ENCODE peak calls at places on chromosomes 5 and 9, in six cellular contexts. I is fibroblast of gingiva, V is NCI-H1417, L is AG10803, K is NCI-H460, R is cardiac muscle cell. F is an unnamed sample.
A peak's percentile ranks its signal among the peaks of the same experiment; 100 is the strongest.

GRCh38 chr5:13745508-13745907 is 199.0 kb downstream of the DNAH5 start:
- DNase-seq in L (peak; percentile 60), R (no peak), K (peak; percentile 50), V (no peak), I (peak; percentile 24), F (peak; percentile 30)

GRCh38 chr9:93270976-93271375 is 87.0 kb downstream of the WNK2 start:
- DNase-seq in I (no peak), K (no peak), L (no peak), V (no peak), R (no peak), F (no peak)

GRCh38 chr5:149719666-149720065 is 10.4 kb upstream of the PPARGC1B start:
- DNase-seq in V (peak; percentile 3), K (no peak), R (peak; percentile 51), I (no peak), L (no peak), F (no peak)

GRCh38 chr5:146047396-146047795 is 58.0 kb downstream of the PLAC8L1 start:
- DNase-seq in V (no peak), R (no peak), L (peak; percentile 5), I (no peak), K (no peak), F (no peak)

GRCh38 chr5:150512368-150512747 is 4.4 kb downstream of the NDST1 start:
- DNase-seq in I (peak; percentile 53), K (no peak), L (peak; percentile 58), V (no peak), R (no peak), F (no peak)

GRCh38 chr5:150931368-150931965 is 26.7 kb upstream of the ZNF300 start:
- DNase-seq in L (no peak), R (no peak), I (no peak), V (no peak), K (no peak), F (peak; percentile 5)

GRCh38 chr9:136650648-136651047 is 12.1 kb upstream of the EGFL7 start:
- DNase-seq in R (no peak), L (no peak), V (no peak), I (no peak), K (no peak), F (no peak)

GRCh38 chr9:116873441-116873840 is 186.3 kb downstream of the TRIM32 start:
- DNase-seq in K (no peak), V (no peak), I (no peak), R (no peak), L (no peak), F (no peak)

GRCh38 chr5:146722361-146722779 is 156.2 kb downstream of the PPP2R2B start:
- DNase-seq in K (no peak), V (no peak), I (no peak), R (no peak), L (no peak), F (peak; percentile 73)

GRCh38 chr5:170286532-170286931 is 11.0 kb downstream of the LCP2 start:
- DNase-seq in R (no peak), L (no peak), V (no peak), I (no peak), K (no peak), F (no peak)

GRCh38 chr9:126505697-126506346 is 107.9 kb upstream of the LMX1B start:
- DNase-seq in R (no peak), V (no peak), I (no peak), K (no peak), L (no peak), F (no peak)

GRCh38 chr5:2695200-2695891 is 56.1 kb downstream of the IRX2 start:
- DNase-seq in K (no peak), R (no peak), V (no peak), L (peak; percentile 1), I (no peak), F (no peak)

GRCh38 chr9:81557957-81558791 is 131.2 kb downstream of the TLE1 start:
- DNase-seq in L (peak; percentile 98), K (no peak), V (no peak), I (peak; percentile 98), R (no peak), F (peak; percentile 79)

GRCh38 chr9:114411452-114411851 is 23.7 kb upstream of the AKNA start:
- DNase-seq in V (no peak), K (no peak), R (no peak), I (no peak), L (no peak), F (no peak)

GRCh38 chr9:91207889-91208651 is 153.6 kb downstream of the AUH start:
- DNase-seq in I (peak; percentile 64), V (no peak), R (peak; percentile 23), L (peak; percentile 88), K (peak; percentile 9), F (peak; percentile 92)

GRCh38 chr5:23305055-23305454 is 202.4 kb upstream of the PRDM9 start:
- DNase-seq in I (no peak), R (no peak), L (no peak), K (no peak), V (no peak), F (no peak)

GRCh38 chr5:134534058-134534725 is 8.7 kb downstream of the JADE2 start:
- DNase-seq in I (no peak), V (no peak), R (no peak), K (no peak), L (no peak), F (no peak)

GRCh38 chr5:108747111-108748009 is at the start of gene FER:
- DNase-seq in V (no peak), L (peak; percentile 71), K (peak; percentile 41), I (peak; percentile 47), R (peak; percentile 44), F (peak; percentile 83)

GRCh38 chr5:50751064-50751657 is 84.7 kb downstream of the PARP8 start:
- DNase-seq in R (peak; percentile 72), K (peak; percentile 46), I (peak; percentile 48), V (peak; percentile 81), L (peak; percentile 60), F (peak; percentile 77)

GRCh38 chr5:171323806-171324632 is 15.0 kb downstream of the TLX3 start:
- DNase-seq in L (no peak), K (no peak), V (no peak), I (no peak), R (no peak), F (no peak)

GRCh38 chr5:167511276-167511675 is 780.2 kb upstream of the WWC1 start:
- DNase-seq in K (no peak), R (no peak), V (no peak), L (no peak), I (no peak), F (no peak)

GRCh38 chr5:53339962-53340540 is 140.4 kb upstream of the FST start:
- DNase-seq in V (no peak), I (no peak), K (no peak), R (no peak), L (peak; percentile 30), F (peak; percentile 56)

GRCh38 chr9:130015353-130016019 is 27.5 kb downstream of the FNBP1 start:
- DNase-seq in V (no peak), K (no peak), R (no peak), I (no peak), L (no peak), F (no peak)

GRCh38 chr9:136773386-136774044 is 9.2 kb upstream of the LCN15 start:
- DNase-seq in K (no peak), L (no peak), R (no peak), V (no peak), I (no peak), F (peak; percentile 42)

GRCh38 chr5:159319363-159319762 is 10.9 kb downstream of the IL12B start:
- DNase-seq in K (no peak), V (no peak), I (no peak), L (no peak), R (no peak), F (no peak)

F was measured in choroid plexus epithelial cell.